ENCODE peak calls at places on chromosomes 13 and 19, in eight cellular contexts. X, P, O, H, Z, D, A and N are unnamed samples.

GRCh38 chr13:33119022-33119735 is 103.0 kb downstream of the KL start:
- DNase-seq in Z (no peak), X (no peak), D (no peak), O (no peak), P (no peak), A (no peak), H (no peak), N (no peak)

GRCh38 chr19:15015946-15016542 is 33.2 kb upstream of the CASP14 start:
- DNase-seq in H (no peak), D (no peak), O (no peak), P (peak), A (peak), X (no peak), Z (no peak), N (peak)

GRCh38 chr13:39942901-39943273 is 287.4 kb downstream of the COG6 start:
- DNase-seq in D (peak), O (peak), A (peak), Z (peak), X (peak), P (peak), H (no peak), N (peak)

GRCh38 chr19:2532252-2533071 is 56.5 kb downstream of the GADD45B start:
- DNase-seq in O (no peak), H (no peak), P (no peak), D (no peak), A (no peak), Z (no peak), X (no peak), N (no peak)

GRCh38 chr13:30463820-30464495 is 1.8 kb downstream of the HMGB1 start:
- DNase-seq in Z (no peak), H (no peak), X (peak), A (no peak), O (peak), D (no peak), P (no peak), N (peak)

GRCh38 chr19:10923503-10924076 is 4.8 kb downstream of the YIPF2 start:
- DNase-seq in X (no peak), D (no peak), Z (no peak), A (no peak), P (no peak), O (no peak), H (no peak), N (no peak)

GRCh38 chr13:30676672-30677071 is 58.7 kb upstream of the ALOX5AP start:
- DNase-seq in X (no peak), H (no peak), O (no peak), D (no peak), Z (no peak), A (no peak), P (no peak), N (no peak)

GRCh38 chr13:111482806-111483620 is 162.6 kb downstream of the TEX29 start:
- DNase-seq in X (no peak), A (no peak), O (no peak), D (no peak), H (no peak), P (no peak), Z (no peak), N (no peak)

GRCh38 chr13:64928704-64929499 is 2301.2 kb downstream of the PCDH9 start:
- DNase-seq in A (no peak), Z (no peak), O (no peak), H (peak), P (no peak), X (peak), D (no peak), N (peak)

GRCh38 chr13:113349491-113349890 is 14.4 kb downstream of the GRTP1 start:
- DNase-seq in O (no peak), Z (no peak), D (no peak), X (no peak), H (no peak), P (no peak), A (no peak), N (no peak)

GRCh38 chr13:30997697-30998547 is 65.5 kb downstream of the TEX26 start:
- DNase-seq in H (no peak), O (peak), A (no peak), P (no peak), D (no peak), Z (no peak), X (no peak), N (no peak)

GRCh38 chr13:32669030-32669646 is 82.9 kb downstream of the PDS5B start:
- DNase-seq in O (no peak), H (peak), X (peak), Z (peak), P (no peak), A (no peak), D (no peak), N (peak)

GRCh38 chr13:105616313-105617075 is 919.0 kb downstream of the EFNB2 start:
- DNase-seq in A (no peak), H (no peak), O (no peak), P (no peak), X (no peak), D (no peak), Z (no peak), N (no peak)

GRCh38 chr13:48873598-48873997 is 102.1 kb upstream of the FNDC3A start:
- DNase-seq in O (no peak), Z (no peak), D (no peak), H (no peak), A (no peak), P (no peak), X (no peak), N (no peak)

GRCh38 chr13:111114362-111115050 is 604 bp upstream of the ARHGEF7 start:
- DNase-seq in H (no peak), X (peak), P (peak), A (no peak), O (peak), D (peak), Z (no peak), N (peak)

GRCh38 chr13:109163052-109163413 is 533.6 kb downstream of the MYO16 start:
- DNase-seq in P (no peak), A (no peak), X (no peak), Z (no peak), H (no peak), D (no peak), O (no peak), N (no peak)

GRCh38 chr13:98133949-98134348 is 8.9 kb upstream of the FARP1 start:
- DNase-seq in X (peak), P (no peak), A (no peak), D (no peak), Z (no peak), H (no peak), O (no peak), N (peak)

GRCh38 chr13:19056355-19056880 is 125.2 kb downstream of the TUBA3C start:
- DNase-seq in O (no peak), A (no peak), P (no peak), D (no peak), X (no peak), H (no peak), Z (no peak), N (no peak)

GRCh38 chr13:29849731-29850212 is 645 bp downstream of the UBL3 start:
- DNase-seq in A (peak), Z (peak), P (peak), H (no peak), D (peak), X (peak), O (peak), N (peak)

GRCh38 chr13:93982189-93982918 is 497.1 kb downstream of the DCT start:
- DNase-seq in X (no peak), H (no peak), P (no peak), Z (no peak), O (no peak), A (no peak), D (no peak), N (no peak)

GRCh38 chr19:4671182-4671851 is 1.2 kb upstream of the MYDGF start:
- DNase-seq in H (no peak), A (no peak), O (no peak), X (no peak), D (no peak), Z (no peak), P (no peak), N (no peak)

GRCh38 chr19:35484637-35485036 is 5.6 kb downstream of the KRTDAP start:
- DNase-seq in O (no peak), X (peak), P (no peak), A (no peak), H (no peak), D (no peak), Z (no peak), N (peak)

GRCh38 chr19:15684828-15685227 is 11.9 kb downstream of the CYP4F12 start:
- DNase-seq in D (no peak), O (no peak), H (no peak), A (no peak), P (no peak), X (no peak), Z (no peak), N (no peak)

GRCh38 chr13:111177081-111177711 is 62.1 kb downstream of the ARHGEF7 start:
- DNase-seq in Z (no peak), P (no peak), H (no peak), X (no peak), D (peak), O (peak), A (no peak), N (no peak)

GRCh38 chr19:27679399-27679798 is 1533.6 kb downstream of the UQCRFS1 start:
- DNase-seq in O (no peak), Z (no peak), X (no peak), D (no peak), P (no peak), H (no peak), A (no peak), N (no peak)

DNA sequence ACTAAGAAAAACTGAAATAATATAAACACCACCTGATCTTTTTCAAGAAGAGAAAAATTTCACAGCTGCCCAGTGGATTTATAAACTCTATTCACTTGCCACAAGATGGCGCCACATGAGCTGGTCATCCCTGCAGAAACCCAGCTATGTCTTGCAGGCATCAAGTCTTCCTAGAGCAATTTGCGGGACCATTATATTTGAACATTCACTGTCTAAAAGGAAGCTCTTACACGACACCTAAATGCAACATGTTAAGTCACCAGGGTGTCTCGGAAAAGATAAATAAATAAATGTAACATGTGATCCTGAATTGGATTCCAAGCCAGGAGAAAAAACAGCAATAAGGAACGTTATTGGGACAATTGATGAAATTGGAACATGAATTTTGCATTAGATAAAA is 20.3 kb upstream of the AKT2 start:
- DNase-seq in O (peak), H (peak), P (peak), A (peak), Z (peak), D (peak), X (peak), N (peak)
- TF ChIP-seq CTCF in O (peak), H (peak), P (peak), A (peak), Z (peak), D (peak), X (peak), N (peak)

GRCh38 chr19:17933414-17934129 is 757 bp downstream of the CCDC124 start:
- DNase-seq in Z (no peak), H (no peak), X (no peak), P (no peak), A (no peak), O (no peak), D (no peak), N (peak)

GRCh38 chr19:17932485-17933338 is at the start of gene CCDC124:
- DNase-seq in O (peak), X (peak), H (peak), A (peak), P (peak), Z (peak), D (peak), N (peak)

GRCh38 chr19:17926044-17926443 is 6.8 kb upstream of the CCDC124 start:
- DNase-seq in Z (no peak), P (no peak), H (no peak), X (no peak), A (no peak), O (no peak), D (no peak), N (peak)

GRCh38 chr19:17931532-17932191 is 1.2 kb upstream of the CCDC124 start:
- DNase-seq in D (no peak), H (no peak), X (no peak), P (no peak), Z (no peak), A (no peak), O (no peak), N (peak)

DNA sequence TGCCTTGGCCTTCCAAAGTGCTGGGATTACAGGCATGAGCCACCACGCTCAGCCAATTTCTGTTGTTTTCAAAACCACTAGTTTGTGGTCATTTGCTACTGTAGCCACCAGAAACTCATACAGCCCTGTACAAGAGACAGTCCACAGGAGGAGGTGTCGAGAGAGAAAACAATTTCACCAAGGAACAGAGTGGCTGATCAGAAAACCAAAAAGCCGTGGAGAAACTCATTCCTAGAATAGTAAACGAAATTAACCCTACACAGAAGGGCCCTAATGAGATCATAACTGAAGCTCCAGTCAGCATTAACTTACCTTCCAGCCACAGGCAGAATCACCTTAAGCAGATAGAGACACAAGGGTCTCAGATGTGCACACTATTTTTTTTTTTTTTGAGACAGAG is 3.8 kb upstream of the CCDC124 start:
- DNase-seq in O (no peak), D (no peak), P (no peak), Z (no peak), X (peak), H (no peak), A (no peak), N (peak)
- TF ChIP-seq CTCF in O (no peak), D (no peak), P (no peak), Z (no peak), X (no peak), H (no peak), A (no peak), N (no peak)

GRCh38 chr13:61960981-61961380 is 545.3 kb upstream of the PCDH20 start:
- DNase-seq in Z (no peak), A (no peak), P (no peak), X (no peak), O (no peak), D (no peak), H (no peak), N (no peak)

GRCh38 chr13:61965756-61966155 is 550.1 kb upstream of the PCDH20 start:
- DNase-seq in O (no peak), X (no peak), P (no peak), Z (no peak), H (no peak), A (no peak), D (no peak), N (no peak)
- TF ChIP-seq CTCF in O (no peak), X (no peak), P (no peak), Z (no peak), H (no peak), A (no peak), D (no peak), N (no peak)

DNA sequence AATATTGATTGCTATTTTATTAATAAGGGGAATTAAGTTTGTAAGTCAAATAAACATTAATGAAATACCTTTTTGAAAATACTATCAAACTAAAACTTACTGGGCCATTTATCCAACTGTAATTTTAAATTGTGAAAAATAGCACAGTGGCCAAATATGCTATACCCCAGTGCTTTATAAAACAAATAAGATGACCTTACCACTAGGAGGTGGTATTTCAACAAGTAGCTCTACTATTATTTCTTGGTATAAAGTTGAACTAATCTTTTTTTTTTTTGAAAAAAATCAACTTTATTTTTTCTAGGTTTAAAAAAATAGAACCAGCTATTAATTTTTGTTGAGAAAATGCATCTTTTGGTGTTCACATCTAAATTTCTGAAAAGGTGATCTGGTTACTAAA is 14.7 kb downstream of the LACC1 start:
- DNase-seq in A (no peak), H (no peak), P (no peak), X (no peak), Z (no peak), D (no peak), O (no peak), N (no peak)
- TF ChIP-seq CTCF in A (peak), H (no peak), P (peak), X (no peak), Z (peak), D (no peak), O (no peak), N (no peak)

DNA sequence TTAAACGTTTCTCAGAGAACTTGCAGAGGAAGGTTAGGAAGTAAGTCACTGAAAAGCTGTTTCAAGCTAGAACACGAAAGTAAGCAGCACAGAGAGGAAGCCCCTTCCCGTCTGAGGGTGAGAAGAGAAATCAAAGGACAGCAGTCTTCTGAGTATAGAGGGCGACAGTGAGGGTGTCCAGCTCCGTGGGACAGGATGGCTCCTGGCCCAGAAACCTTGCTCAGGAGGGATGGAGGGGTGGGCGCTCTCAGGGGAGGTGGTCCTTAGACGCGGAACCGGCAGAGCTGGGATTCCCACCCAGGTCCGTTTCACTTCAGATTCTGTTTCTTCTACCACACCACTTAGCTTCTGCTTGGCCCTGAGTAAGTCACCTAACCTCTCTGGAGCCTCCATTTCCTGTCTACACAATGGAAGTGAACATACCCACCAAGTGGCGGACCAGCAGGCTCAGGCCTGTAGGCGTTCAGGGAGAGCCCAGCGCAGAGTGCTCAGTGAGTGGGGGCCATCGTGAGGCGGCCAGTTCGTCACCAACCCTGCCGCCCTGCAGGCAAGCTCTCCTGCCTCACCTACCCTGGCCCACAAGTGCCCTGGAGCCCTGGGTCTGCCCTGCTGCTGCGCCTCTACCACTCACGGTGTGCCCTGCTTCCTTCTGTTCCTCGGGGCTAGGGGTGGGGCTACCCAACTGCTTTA is 5.5 kb upstream of the RSPH6A start:
- DNase-seq in X (no peak), Z (no peak), H (no peak), P (no peak), A (no peak), O (no peak), D (no peak), N (no peak)
- TF ChIP-seq CTCF in X (no peak), Z (no peak), H (no peak), P (no peak), A (no peak), O (no peak), D (no peak), N (no peak)

GRCh38 chr19:56321981-56322558 is 7.4 kb upstream of the ZSCAN5A start:
- DNase-seq in Z (no peak), D (no peak), O (no peak), P (no peak), X (peak), H (no peak), A (no peak), N (peak)
- TF ChIP-seq CTCF in Z (no peak), D (no peak), O (no peak), P (no peak), X (no peak), H (no peak), A (no peak), N (no peak)

GRCh38 chr19:13579388-13580060 is 73.2 kb upstream of the CACNA1A start:
- DNase-seq in H (no peak), Z (no peak), X (no peak), P (no peak), D (no peak), A (no peak), O (no peak), N (no peak)
- TF ChIP-seq CTCF in H (no peak), Z (no peak), X (no peak), P (no peak), D (no peak), A (no peak), O (no peak), N (no peak)

GRCh38 chr19:17328517-17329060 is 6.1 kb downstream of the ANO8 start:
- DNase-seq in D (no peak), A (no peak), O (no peak), P (no peak), Z (no peak), X (peak), H (no peak), N (peak)

GRCh38 chr19:17326595-17326966 is 8.1 kb downstream of the ANO8 start:
- DNase-seq in H (no peak), Z (no peak), A (no peak), O (no peak), P (no peak), X (no peak), D (no peak), N (no peak)

GRCh38 chr19:17327068-17327653 is 7.5 kb downstream of the ANO8 start:
- DNase-seq in Z (no peak), O (no peak), H (no peak), X (no peak), D (no peak), P (no peak), A (no peak), N (peak)

GRCh38 chr19:17329061-17329767 is 5.4 kb downstream of the ANO8 start:
- DNase-seq in O (no peak), H (no peak), D (no peak), X (no peak), P (no peak), Z (no peak), A (no peak), N (no peak)

DNA sequence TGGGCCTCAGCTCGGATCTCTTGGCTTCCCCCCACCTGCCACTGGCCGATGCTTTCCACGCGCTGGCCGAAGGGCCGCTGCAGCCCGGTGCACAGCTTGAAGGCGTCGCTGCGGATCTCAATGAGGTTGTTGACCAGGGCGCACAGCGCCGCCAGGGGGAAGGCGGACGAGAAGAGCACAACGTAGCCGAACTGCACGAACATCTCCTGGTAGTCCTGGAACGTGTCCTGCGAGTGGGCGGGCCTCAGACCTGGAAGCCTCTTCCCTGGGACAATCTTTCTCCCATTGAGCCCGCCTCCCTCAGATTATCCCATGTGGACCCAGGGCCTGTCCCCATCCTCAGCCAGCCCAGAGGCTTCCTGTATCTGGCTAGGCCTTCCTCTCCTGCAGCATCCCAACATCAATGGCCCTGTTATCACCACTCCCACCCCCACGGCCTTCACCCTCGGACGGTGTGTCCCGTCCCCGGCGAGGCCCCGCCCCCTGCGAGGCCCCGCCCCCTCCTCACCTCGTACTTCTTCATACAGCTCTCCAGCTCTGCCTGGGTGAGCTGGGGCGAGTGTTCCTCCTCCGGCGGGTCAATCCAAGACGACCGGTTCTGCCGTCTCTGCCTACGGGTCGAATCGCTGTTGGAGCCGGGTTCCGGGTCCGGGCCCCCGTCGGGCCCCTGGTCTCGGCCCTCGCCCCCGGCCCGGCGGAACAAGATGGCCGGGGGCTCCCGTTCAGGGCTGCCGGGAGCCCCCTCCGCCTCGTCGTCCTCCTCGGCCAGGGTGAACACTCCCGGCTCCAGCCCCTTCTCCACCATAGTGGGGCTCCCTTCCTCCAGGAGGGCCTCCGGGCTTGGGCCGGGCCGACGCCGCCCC is 6.8 kb downstream of the ANO8 start:
- DNase-seq in D (no peak), H (no peak), X (peak), A (peak), P (peak), Z (no peak), O (no peak), N (peak)
- TF ChIP-seq CTCF in D (no peak), H (no peak), X (no peak), A (no peak), P (peak), Z (no peak), O (no peak), N (no peak)